ENCODE peak calls at places on chromosomes 3 and 15, in five cellular contexts. J is CD8-positive, alpha-beta memory T cell; O is fibroblast of mammary gland; S is upper lobe of right lung; Z is SJSA1. A is an unnamed sample.

GRCh38 chr3:171013822-171014748 is 12.4 kb downstream of the SLC2A2 start:
- DNase-seq in J (no peak), S (no peak), Z (no peak), O (peak), A (no peak)

GRCh38 chr3:165854696-165855095 is 17.5 kb upstream of the BCHE start:
- DNase-seq in O (peak), Z (peak), J (no peak), S (no peak), A (no peak)

GRCh38 chr3:46417120-46417510 is 10.1 kb downstream of the CCRL2 start:
- DNase-seq in O (no peak), J (no peak), S (no peak), Z (no peak), A (no peak)

GRCh38 chr3:151318313-151318712 is 1.7 kb upstream of the GPR87 start:
- DNase-seq in Z (no peak), S (no peak), O (peak), J (no peak), A (no peak)

GRCh38 chr15:64284037-64284436 is 71.9 kb downstream of the CSNK1G1 start:
- DNase-seq in Z (peak), J (no peak), S (no peak), O (peak), A (no peak)

GRCh38 chr15:67707520-67708283 is 117.6 kb upstream of the SKOR1 start:
- DNase-seq in O (no peak), J (no peak), S (no peak), Z (no peak), A (no peak)

GRCh38 chr3:37255990-37256308 is 81.6 kb upstream of the LRRFIP2 start:
- DNase-seq in S (no peak), Z (no peak), O (peak), J (no peak), A (no peak)

GRCh38 chr3:14199641-14200040 is 21.0 kb downstream of the LSM3 start:
- DNase-seq in J (no peak), Z (no peak), O (no peak), S (no peak), A (no peak)

GRCh38 chr3:14810795-14811661 is 7.7 kb upstream of the FGD5 start:
- DNase-seq in S (no peak), J (no peak), O (no peak), Z (no peak), A (no peak)

GRCh38 chr15:94791008-94791407 is 559.6 kb downstream of the MCTP2 start:
- DNase-seq in J (no peak), O (no peak), S (no peak), Z (no peak), A (no peak)

GRCh38 chr3:57194641-57195040 is 5.1 kb downstream of the HESX1 start:
- DNase-seq in Z (no peak), S (no peak), O (no peak), J (no peak), A (no peak)

GRCh38 chr3:57199895-57200297 is at the start of gene HESX1:
- DNase-seq in Z (no peak), S (no peak), J (no peak), O (no peak), A (no peak)
- H3K4me3 ChIP-seq in Z (no peak), S (no peak), J (no peak), O (no peak), A (no peak)

DNA sequence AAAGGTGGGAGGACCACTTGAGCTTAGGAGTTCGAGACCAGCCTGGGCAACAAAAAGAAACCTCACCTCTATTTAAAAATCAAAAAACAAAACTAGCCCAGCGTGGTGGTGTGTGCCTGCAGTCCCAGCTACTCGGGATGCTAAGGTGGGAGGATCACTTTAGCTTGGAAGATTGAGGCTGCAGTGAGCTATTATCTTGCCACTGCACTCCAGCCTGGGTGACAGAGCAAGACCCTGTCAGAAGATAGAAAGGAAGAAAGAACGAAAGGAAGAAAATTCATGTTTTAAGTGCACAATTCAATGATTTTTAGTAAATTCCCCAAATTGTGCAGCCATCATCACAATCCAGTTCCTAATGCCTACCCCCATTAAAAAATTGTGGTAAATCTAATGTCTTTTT is 7.8 kb downstream of the FSD2 start:
- DNase-seq in S (no peak), O (no peak), Z (no peak), J (no peak), A (no peak)
- H3K4me3 ChIP-seq in S (no peak), O (no peak), Z (no peak), J (no peak), A (no peak)

DNA sequence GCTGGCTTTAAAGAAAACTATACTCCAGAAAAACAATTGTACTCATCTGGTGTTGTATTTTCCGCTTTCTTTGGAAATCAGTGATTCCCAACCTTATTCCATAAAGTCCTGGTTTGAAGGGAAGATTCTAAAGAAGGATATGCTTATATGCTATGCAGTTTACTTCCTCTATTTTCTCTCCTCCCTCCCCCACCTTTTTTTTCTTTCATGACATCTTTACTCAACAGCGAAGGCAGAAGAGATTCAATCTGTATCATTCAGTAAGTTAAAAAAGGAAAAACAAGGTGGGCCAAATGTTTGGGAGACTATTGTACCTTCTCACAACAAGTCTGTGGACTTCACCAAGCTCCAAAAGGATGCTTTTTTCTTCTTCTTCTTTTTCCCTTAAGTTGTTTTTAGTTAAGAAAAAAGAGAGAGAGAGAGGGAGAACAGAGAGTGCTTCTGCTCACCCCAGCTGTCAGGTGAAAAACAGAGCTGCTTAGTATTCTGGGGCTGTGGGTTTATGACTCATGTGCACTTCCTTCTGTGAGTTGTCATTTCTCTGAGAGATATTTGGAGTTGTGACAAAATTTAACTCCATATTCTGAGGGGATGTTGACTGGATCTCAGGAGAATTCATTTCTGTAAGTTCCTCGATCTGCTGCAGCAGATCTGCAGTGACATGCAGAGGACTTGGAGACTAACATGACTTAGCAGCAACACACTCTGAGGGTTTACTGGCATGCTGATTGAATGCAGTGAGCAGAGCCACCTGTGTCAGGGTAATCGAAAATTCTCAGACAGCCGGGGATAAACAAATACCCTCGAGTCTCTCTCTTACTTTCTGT is 70.7 kb downstream of the SSR3 start:
- DNase-seq in Z (peak), O (peak), J (peak), S (no peak), A (no peak)
- H3K4me3 ChIP-seq in Z (no peak), O (peak), J (peak), S (no peak), A (peak)

DNA sequence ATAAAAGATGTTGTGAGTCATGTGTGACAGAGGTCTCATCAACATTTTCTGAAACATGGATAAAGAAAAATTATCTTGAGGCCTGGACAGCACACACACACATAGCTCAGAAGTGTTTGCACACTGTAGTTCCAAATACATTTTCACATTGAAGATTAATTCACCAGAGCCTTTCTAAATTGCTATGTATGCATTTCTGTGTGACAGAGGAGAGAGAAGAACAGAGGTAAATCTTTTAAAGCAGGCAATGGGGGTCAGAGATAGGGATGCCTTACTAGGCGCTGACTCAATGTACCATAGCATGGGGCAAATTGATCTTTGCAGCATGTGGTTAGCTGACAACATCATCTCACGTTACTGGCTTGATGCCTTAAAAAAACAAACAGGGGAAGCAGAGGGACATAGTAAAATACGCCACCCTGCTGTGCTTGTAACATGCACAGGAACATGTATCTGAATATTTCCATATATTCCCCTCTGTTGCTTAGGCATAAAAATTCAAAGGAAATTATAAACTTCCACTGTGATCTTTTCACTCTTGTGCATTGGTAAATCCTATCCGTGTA is 7.7 kb downstream of the POU1F1 start:
- DNase-seq in Z (no peak), J (no peak), O (peak), S (no peak), A (peak)
- H3K4me3 ChIP-seq in Z (no peak), J (no peak), O (no peak), S (no peak), A (no peak)

GRCh38 chr15:33195283-33195682 is 769 bp upstream of the FMN1 start:
- DNase-seq in J (no peak), S (no peak), Z (no peak), O (peak), A (no peak)
- H3K4me3 ChIP-seq in J (peak), S (peak), Z (peak), O (peak), A (no peak)

GRCh38 chr15:98755781-98756180 is 107.4 kb downstream of the IGF1R start:
- DNase-seq in O (no peak), Z (no peak), S (no peak), J (no peak), A (no peak)
- H3K4me3 ChIP-seq in O (no peak), Z (no peak), S (no peak), J (no peak), A (no peak)

DNA sequence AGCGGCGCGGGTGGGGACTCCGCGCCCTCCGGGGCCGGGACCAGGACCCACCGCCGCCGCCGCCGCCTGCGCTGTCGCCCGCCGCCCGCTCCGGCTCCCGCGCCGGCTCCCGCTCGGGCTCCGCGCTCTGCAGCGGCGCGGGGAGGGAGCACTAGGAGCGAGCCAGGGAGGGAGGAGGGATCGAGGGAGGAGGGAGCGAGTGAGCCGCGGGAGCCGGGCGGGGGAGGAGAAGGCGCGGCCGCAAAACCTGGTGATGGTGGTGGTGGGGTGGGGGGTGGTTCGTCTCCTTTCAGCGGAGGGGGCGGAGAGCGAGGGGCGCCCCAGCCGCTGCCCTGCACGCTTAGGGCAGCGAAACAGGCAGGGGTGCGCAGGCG is at the start of gene LINGO1:
- DNase-seq in J (no peak), Z (no peak), O (peak), S (no peak), A (no peak)
- H3K4me3 ChIP-seq in J (no peak), Z (peak), O (peak), S (peak), A (no peak)

GRCh38 chr3:95901948-95902347 is 912.4 kb upstream of the EPHA6 start:
- DNase-seq in O (no peak), J (no peak), Z (no peak), S (no peak), A (no peak)
- H3K4me3 ChIP-seq in O (no peak), J (no peak), Z (no peak), S (no peak), A (no peak)

GRCh38 chr3:175704366-175705041 is 845.4 kb downstream of the NAALADL2 start:
- DNase-seq in Z (no peak), J (no peak), S (no peak), O (no peak), A (no peak)
- H3K4me3 ChIP-seq in Z (no peak), J (no peak), S (no peak), O (no peak), A (no peak)